ENCODE peak calls at places on chromosomes 7 and 10, in four cellular contexts. S is HepG2, W is A549, O is HCT116. T is an unnamed sample.

GRCh38 chr7:124752310-124752709 is 13.3 kb downstream of the GPR37 start:
- DNase-seq in S (no peak), W (no peak), O (no peak), T (no peak)

GRCh38 chr10:48227213-48227612 is 47.3 kb downstream of the FRMPD2 start:
- DNase-seq in S (no peak), W (no peak), O (no peak), T (no peak)

GRCh38 chr7:158549176-158549833 is 38.3 kb downstream of the PTPRN2 start:
- DNase-seq in W (no peak), S (no peak), O (no peak), T (no peak)

GRCh38 chr7:98314469-98314868 is 33.0 kb downstream of the BRI3 start:
- DNase-seq in W (no peak), S (no peak), O (no peak), T (no peak)

GRCh38 chr7:121192834-121193233 is 136.0 kb upstream of the WNT16 start:
- DNase-seq in O (no peak), S (no peak), W (no peak), T (no peak)

GRCh38 chr7:4103352-4104091 is 578.6 kb upstream of the FOXK1 start:
- DNase-seq in O (peak), W (peak), S (peak), T (no peak)

GRCh38 chr10:103157246-103157645 is 35.8 kb downstream of the NT5C2 start:
- DNase-seq in S (no peak), W (no peak), O (no peak), T (no peak)

GRCh38 chr10:71536332-71536731 is 139.6 kb downstream of the CDH23 start:
- DNase-seq in O (no peak), S (no peak), W (no peak), T (no peak)

GRCh38 chr7:43790006-43790405 is 31.5 kb downstream of the BLVRA start:
- DNase-seq in W (no peak), S (no peak), O (no peak), T (no peak)

GRCh38 chr10:83516788-83517187 is 622.5 kb upstream of the GHITM start:
- DNase-seq in W (no peak), O (no peak), S (no peak), T (no peak)

DNA sequence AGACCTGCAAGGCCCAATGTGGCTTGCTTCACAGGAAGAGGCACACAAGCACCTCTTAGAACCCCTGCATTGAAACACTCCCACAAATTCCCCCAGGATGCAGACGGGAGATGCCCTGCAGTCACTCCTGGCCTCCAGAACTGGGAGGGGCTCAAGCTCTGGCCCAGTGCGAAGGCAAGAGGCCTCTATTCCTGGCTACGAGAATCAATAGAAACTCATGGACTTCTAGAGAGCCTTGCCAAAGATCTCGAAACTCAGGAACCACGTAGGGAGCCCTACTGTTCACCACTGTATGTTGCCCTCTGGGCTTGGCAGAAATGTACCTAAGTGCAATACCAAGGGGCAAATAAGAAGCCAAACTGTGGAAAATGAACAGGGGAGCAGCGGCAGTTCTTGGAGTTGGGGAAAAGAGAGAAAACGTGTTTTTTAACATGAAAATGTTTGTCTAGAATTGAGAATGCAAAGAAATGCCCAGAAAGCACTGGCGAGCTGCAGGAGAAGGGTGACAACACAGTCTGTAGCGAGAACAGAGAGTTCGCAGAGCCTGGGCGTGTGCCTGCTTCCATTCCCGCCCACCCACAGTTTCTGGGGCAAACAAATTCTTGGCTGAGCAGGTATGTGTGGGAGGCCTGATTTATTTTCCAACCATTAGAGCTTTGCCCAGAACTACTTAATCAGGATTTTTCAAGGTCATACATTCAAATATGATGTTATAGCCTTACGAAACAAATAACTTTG is 260.5 kb upstream of the KLF14 start:
- DNase-seq in O (no peak), S (no peak), W (no peak), T (no peak)
- TF ChIP-seq REST in O (no peak), S (no peak), W (no peak), T (no peak)

GRCh38 chr10:91000470-91000869 is 79.6 kb upstream of the ANKRD1 start:
- DNase-seq in S (no peak), O (no peak), W (no peak), T (no peak)

GRCh38 chr10:90997670-90998069 is 76.8 kb upstream of the ANKRD1 start:
- DNase-seq in O (no peak), W (no peak), S (no peak), T (no peak)

GRCh38 chr10:90998733-90999511 is 78.0 kb upstream of the ANKRD1 start:
- DNase-seq in S (no peak), W (no peak), O (no peak), T (no peak)

GRCh38 chr10:91000985-91001384 is 80.1 kb upstream of the ANKRD1 start:
- DNase-seq in O (no peak), W (no peak), S (no peak), T (no peak)

DNA sequence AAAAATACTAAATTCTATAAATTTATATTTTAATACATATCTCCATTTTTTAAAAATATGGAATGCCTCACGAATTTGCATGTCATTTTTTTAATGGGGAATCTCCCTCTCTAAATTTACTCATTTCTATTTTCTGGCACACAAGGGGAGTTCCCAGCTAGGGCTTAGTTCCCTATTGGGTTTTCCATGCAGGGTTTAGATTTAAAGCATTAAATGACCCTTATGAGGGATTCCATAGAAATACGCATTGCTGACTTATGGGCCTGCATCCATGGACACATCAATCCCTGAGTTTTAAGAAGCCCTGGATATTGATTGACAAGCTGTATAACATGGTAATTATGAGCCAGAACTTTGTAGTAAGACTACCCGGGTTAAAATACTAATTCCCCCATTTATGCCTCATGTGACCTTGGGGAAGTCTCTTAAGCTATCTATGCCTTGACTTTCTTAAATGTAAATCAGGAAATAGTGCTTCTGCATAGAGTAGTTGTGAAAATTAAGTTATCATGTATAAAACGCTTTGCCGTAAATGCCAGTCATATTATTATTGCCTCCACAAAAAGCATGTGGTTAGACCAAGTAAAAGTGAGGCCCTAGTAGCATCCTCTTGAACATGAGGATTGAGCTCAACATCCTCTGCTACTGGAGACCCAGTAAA is 78.8 kb upstream of the ANKRD1 start:
- DNase-seq in W (no peak), S (no peak), O (no peak), T (no peak)
- H3K27ac ChIP-seq in W (no peak), S (no peak), O (no peak), T (no peak)

GRCh38 chr10:96041146-96041545 is 2.2 kb upstream of the CCNJ start:
- DNase-seq in W (no peak), S (no peak), O (no peak), T (no peak)
- TF ChIP-seq REST in W (no peak), S (no peak), O (no peak), T (no peak)

GRCh38 chr7:151454932-151455530 is 15.1 kb upstream of the CRYGN start:
- DNase-seq in W (no peak), S (no peak), O (no peak), T (no peak)

GRCh38 chr7:151455690-151456089 is 15.7 kb upstream of the CRYGN start:
- DNase-seq in W (no peak), O (no peak), S (no peak), T (no peak)

GRCh38 chr7:151456276-151456675 is 16.3 kb upstream of the CRYGN start:
- DNase-seq in W (no peak), O (no peak), S (no peak), T (no peak)

GRCh38 chr7:151457534-151457933 is 17.6 kb upstream of the CRYGN start:
- DNase-seq in O (no peak), W (no peak), S (no peak), T (no peak)

DNA sequence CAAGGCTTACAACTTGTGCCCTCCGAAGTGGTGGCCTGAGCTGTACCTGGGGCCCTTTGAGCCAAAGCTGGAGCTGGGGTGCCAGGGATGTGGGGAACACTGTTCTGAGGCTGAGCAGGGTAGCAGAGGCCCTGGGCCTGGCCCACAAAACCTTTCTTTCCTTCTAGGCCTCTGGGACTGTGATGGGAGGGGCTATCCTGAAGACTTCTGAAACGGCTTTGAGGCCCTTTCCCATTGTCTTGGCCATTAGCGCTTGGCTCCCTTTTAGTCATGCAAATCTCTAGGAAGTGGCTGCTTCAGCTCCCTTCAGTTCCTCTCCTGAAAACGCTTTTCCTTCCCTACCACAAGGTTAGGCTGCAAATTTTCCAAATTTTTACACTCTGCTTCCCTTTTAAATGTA is 16.8 kb upstream of the CRYGN start:
- DNase-seq in W (no peak), S (no peak), O (no peak), T (no peak)
- H3K27ac ChIP-seq in W (no peak), S (no peak), O (no peak), T (no peak)

GRCh38 chr7:111783867-111784266 is 221.6 kb upstream of the IMMP2L start:
- DNase-seq in S (no peak), W (no peak), O (no peak), T (no peak)
- TF ChIP-seq REST in S (no peak), W (no peak), O (no peak), T (no peak)

DNA sequence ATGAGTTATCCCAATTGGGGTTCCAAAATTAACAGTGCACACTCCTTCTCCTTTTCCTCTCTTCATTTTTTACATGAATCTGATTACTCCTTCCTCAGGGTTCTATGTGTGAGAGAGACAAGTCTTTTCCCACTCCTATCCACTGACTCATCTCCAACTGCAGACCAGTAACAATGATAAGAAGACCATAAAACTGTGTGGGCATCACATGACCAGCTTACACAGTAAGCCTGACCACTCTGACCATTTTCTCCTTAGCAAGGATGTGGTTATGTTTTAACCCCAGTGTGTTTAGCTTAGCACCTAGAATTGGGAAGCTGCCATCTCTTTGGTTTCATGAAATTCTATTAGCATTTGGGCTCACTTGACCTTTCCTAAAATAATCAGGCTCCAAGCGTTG is 145.0 kb upstream of the CALCR start:
- DNase-seq in O (no peak), W (no peak), S (no peak), T (no peak)
- H3K27ac ChIP-seq in O (no peak), W (no peak), S (no peak), T (no peak)

GRCh38 chr10:132294561-132295320 is 13.0 kb downstream of the STK32C start:
- DNase-seq in S (no peak), W (no peak), O (no peak), T (no peak)
- TF ChIP-seq REST in S (peak), W (peak), O (peak), T (peak)

DNA sequence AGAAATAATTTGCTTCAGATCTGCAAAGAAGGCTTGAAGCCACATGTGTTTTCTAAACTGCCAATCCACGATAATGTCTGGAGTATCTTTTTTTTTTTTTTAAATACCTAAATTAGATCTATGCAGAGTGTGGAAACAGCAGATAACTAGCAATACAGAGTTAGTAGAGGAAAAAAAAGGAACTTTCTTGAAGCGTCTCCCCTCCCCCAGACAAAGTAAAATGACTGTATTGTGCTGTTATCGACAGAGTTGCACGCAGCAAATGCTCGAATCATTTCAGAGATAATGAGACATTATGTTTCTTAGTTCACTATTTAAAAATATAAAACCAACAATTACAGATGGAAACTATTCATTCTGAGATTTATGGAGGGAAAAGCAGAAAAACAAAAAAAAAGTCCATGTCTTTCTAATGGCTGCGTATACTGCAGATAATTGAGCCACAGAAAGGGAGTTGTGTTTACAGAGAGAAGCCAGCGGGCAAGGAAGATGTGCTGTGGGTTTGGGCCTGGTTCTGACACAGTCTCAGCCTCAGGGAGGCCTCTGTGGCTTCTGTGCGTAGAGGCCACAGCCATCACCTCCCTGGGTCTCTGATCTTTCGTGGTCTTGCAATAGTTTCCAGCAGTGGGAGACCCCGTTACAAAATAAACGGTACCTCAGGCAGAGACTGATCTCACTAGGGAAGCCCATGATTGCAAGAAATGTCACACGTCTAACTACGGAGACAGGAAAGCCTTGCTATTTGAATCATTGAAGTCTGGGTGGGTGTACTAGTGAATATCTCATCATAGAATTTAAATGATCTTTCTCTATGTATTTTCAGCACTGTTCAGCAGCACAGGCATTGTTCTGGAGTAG is 19.1 kb upstream of the KLF6 start:
- DNase-seq in O (no peak), W (no peak), S (no peak), T (no peak)
- H3K27ac ChIP-seq in O (no peak), W (peak), S (no peak), T (peak)

DNA sequence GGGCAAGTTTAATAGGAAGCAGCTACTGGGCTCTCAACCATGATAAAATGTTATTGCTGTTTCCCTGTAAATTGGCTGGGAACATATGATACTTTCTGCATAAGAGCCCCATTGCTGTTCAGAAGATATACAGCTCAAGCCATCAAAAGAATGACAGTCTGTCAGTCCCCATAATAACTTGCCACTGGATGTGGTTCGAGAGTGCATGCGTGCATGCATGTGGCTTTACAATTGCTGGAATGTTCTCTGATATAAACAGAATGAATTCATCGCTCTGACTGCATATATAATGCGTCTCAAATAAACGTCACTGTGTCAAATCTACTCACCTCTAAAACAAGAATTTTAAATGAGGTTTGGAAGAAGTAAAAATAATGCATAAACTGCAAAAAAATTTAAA is 128.9 kb downstream of the HIBADH start:
- DNase-seq in O (no peak), S (no peak), W (no peak), T (no peak)
- TF ChIP-seq REST in O (no peak), S (no peak), W (no peak), T (no peak)

GRCh38 chr10:79442171-79443040 is 3.0 kb downstream of the ZCCHC24 start:
- DNase-seq in S (no peak), O (no peak), W (no peak), T (no peak)
- H3K27ac ChIP-seq in S (no peak), O (no peak), W (no peak), T (no peak)